ENCODE peak calls at places on chromosomes 16 and 17, in five cellular contexts. Q, O, Y, N and B are unnamed samples.

GRCh38 chr17:15134363-15134762 is 130.8 kb downstream of the PMP22 start:
- DNase-seq in Q (no peak), O (no peak), Y (no peak), N (no peak), B (no peak)

GRCh38 chr16:28549301-28549899 is 4.3 kb upstream of the SGF29 start:
- DNase-seq in Q (no peak), O (no peak), Y (no peak), N (no peak), B (no peak)

GRCh38 chr16:6863135-6863534 is 469.5 kb upstream of the RBFOX1 start:
- DNase-seq in Q (no peak), O (no peak), Y (no peak), N (no peak), B (no peak)

GRCh38 chr17:42268236-42268635 is 8.0 kb downstream of the STAT5B start:
- DNase-seq in Q (no peak), O (no peak), Y (no peak), N (no peak), B (no peak)

GRCh38 chr17:59643159-59643857 is 23.6 kb downstream of the CLTC start:
- DNase-seq in Q (no peak), O (no peak), Y (no peak), N (no peak), B (no peak)

GRCh38 chr16:19690196-19690595 is 27.8 kb downstream of the KNOP1 start:
- DNase-seq in Q (no peak), O (no peak), Y (no peak), N (no peak), B (no peak)

GRCh38 chr17:30336369-30337171 is 2.7 kb upstream of the TMIGD1 start:
- DNase-seq in Q (no peak), O (no peak), Y (peak), N (no peak), B (peak)

GRCh38 chr16:88999457-89000206 is 22.6 kb upstream of the CBFA2T3 start:
- DNase-seq in Q (no peak), O (no peak), Y (no peak), N (no peak), B (no peak)

GRCh38 chr17:50396261-50397110 is 837 bp downstream of the LRRC59 start:
- DNase-seq in Q (peak), O (peak), Y (peak), N (peak), B (no peak)

GRCh38 chr16:66422366-66422765 is 4.7 kb upstream of the BEAN1 start:
- DNase-seq in Q (no peak), O (no peak), Y (no peak), N (no peak), B (no peak)

GRCh38 chr17:5757306-5757907 is 173.1 kb upstream of the NLRP1 start:
- DNase-seq in Q (no peak), O (no peak), Y (no peak), N (no peak), B (no peak)

GRCh38 chr17:5762191-5762590 is 177.9 kb upstream of the NLRP1 start:
- DNase-seq in Q (no peak), O (no peak), Y (no peak), N (no peak), B (no peak)

GRCh38 chr17:5763595-5763994 is 179.3 kb upstream of the NLRP1 start:
- DNase-seq in Q (no peak), O (no peak), Y (no peak), N (no peak), B (no peak)

GRCh38 chr17:5759501-5759925 is 175.2 kb upstream of the NLRP1 start:
- DNase-seq in Q (no peak), O (no peak), Y (no peak), N (no peak), B (no peak)

DNA sequence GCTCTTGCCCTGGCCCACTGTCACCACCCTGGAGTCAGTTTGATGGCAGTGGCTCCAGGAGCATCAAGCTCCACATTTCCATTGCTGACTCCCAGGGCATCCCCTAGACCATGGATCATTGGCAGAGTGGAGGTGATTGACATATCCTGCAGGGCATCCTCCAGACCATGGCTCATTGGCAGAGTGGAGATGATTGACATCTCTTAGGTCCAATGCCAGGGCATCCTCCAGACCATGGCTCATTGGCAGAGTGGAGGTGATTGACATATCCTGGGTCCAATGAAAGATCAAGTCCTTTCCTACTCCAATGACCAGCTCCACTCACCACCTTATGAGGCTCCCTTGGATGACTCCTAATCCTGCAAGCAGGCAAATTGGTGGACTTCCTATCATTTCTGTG is 174.3 kb upstream of the NLRP1 start:
- DNase-seq in Q (no peak), O (no peak), Y (no peak), N (no peak), B (no peak)
- TF ChIP-seq CTCF in Q (no peak), O (no peak), Y (no peak), N (no peak), B (no peak)

GRCh38 chr17:82821554-82821953 is 18.3 kb downstream of the ZNF750 start:
- DNase-seq in Q (no peak), O (no peak), Y (no peak), N (no peak), B (no peak)

GRCh38 chr17:82825540-82826124 is 14.2 kb downstream of the ZNF750 start:
- DNase-seq in Q (no peak), O (no peak), Y (no peak), N (no peak), B (no peak)

GRCh38 chr17:82822281-82822680 is 17.5 kb downstream of the ZNF750 start:
- DNase-seq in Q (no peak), O (no peak), Y (no peak), N (peak), B (no peak)

GRCh38 chr17:82820278-82821251 is 19.3 kb downstream of the ZNF750 start:
- DNase-seq in Q (no peak), O (no peak), Y (no peak), N (peak), B (no peak)

DNA sequence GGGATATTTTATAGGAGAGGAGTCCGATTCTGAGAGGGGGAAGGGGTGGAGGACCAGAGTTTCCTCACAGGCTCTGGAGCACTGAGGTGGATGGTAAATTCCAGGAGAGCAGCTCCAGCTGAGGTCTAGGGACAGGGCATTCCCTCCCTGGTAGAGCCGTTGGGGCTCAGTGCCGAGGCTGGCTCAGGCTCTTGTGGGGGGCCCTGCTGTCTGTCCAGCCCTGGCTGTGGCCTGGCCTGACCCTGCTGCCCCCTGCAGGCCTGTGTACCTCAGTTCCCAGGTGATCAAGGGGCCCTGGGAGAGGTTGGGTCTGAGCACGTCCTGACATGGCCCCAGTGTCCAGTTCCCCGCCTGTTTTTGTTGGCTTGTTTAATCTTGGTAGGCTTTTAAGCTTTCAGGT is 16.8 kb downstream of the ZNF750 start:
- DNase-seq in Q (no peak), O (no peak), Y (no peak), N (peak), B (no peak)
- TF ChIP-seq CTCF in Q (peak), O (no peak), Y (no peak), N (no peak), B (no peak)

GRCh38 chr17:56121661-56122060 is 31.6 kb upstream of the ANKFN1 start:
- DNase-seq in Q (no peak), O (no peak), Y (no peak), N (no peak), B (no peak)
- TF ChIP-seq CTCF in Q (no peak), O (no peak), Y (no peak), N (no peak), B (peak)

DNA sequence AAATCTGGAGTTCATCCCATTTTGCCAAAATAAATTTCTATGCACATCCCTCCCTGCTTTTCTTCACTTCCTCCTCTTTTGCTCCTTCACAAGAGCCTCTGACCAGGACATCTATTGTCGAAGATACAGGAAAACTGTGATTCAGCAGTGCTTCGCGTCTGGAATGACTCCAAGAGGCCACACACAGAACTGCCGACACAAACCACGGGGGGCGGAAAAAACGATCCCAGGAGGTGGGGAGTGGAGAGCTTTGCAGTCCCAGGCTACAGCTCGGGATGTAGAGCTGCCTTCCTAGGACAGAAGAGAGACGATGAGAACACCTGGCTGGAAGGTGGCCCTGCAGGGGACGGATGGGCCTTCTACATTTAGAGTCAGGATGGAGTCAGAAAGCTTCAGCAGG is 102.8 kb downstream of the XYLT1 start:
- DNase-seq in Q (no peak), O (no peak), Y (no peak), N (no peak), B (no peak)
- TF ChIP-seq CTCF in Q (no peak), O (no peak), Y (no peak), N (no peak), B (no peak)

GRCh38 chr16:29910819-29911675 is 10.8 kb downstream of the ASPHD1 start:
- DNase-seq in Q (no peak), O (no peak), Y (no peak), N (no peak), B (no peak)
- TF ChIP-seq CTCF in Q (no peak), O (no peak), Y (no peak), N (no peak), B (no peak)